ENCODE peak calls at places on chromosomes 11 and 22, in ten cellular contexts. M is cardiac muscle cell, Q is upper lobe of right lung, U is osteocyte, X is IMR-90, J is MM.1S, E is hepatocyte, I is AG10803, D is glutamatergic neuron, G is astrocyte of the spinal cord. Y is an unnamed sample.

GRCh38 chr22:19995611-19996339 is 20.8 kb downstream of the ARVCF start:
- DNase-seq in E (no peak), X (no peak), G (no peak), D (no peak), M (peak), J (no peak), I (peak), U (no peak), Q (no peak), Y (no peak)

GRCh38 chr11:32343325-32344008 is 91.9 kb downstream of the WT1 start:
- DNase-seq in D (no peak), M (no peak), G (no peak), J (peak), Q (no peak), U (no peak), E (no peak), I (no peak), X (no peak), Y (no peak)

GRCh38 chr11:49424136-49424535 is 215.7 kb upstream of the FOLH1 start:
- DNase-seq in I (no peak), Q (no peak), E (no peak), U (no peak), D (no peak), G (no peak), X (no peak), M (no peak), J (no peak), Y (no peak)

GRCh38 chr22:49565516-49565855 is 262.2 kb downstream of the BRD1 start:
- DNase-seq in Q (no peak), G (no peak), X (no peak), E (no peak), U (peak), D (no peak), J (no peak), I (no peak), M (no peak), Y (no peak)

GRCh38 chr11:118899706-118900360 is 16.1 kb downstream of the CXCR5 start:
- DNase-seq in M (no peak), Q (peak), X (no peak), I (no peak), J (no peak), D (no peak), U (no peak), G (no peak), E (no peak), Y (no peak)

GRCh38 chr11:61700221-61700620 is 20.0 kb downstream of the DAGLA start:
- DNase-seq in Q (peak), E (peak), X (peak), D (no peak), J (no peak), G (peak), U (no peak), M (peak), I (peak), Y (no peak)

GRCh38 chr11:110759972-110760381 is 47.7 kb upstream of the ARHGAP20 start:
- DNase-seq in X (peak), I (no peak), J (no peak), U (no peak), M (peak), G (peak), Q (no peak), E (peak), D (no peak), Y (no peak)

GRCh38 chr11:65301491-65302329 is 13.0 kb upstream of the CDC42EP2 start:
- DNase-seq in U (no peak), G (no peak), E (peak), I (no peak), Q (peak), X (peak), M (peak), J (no peak), D (peak), Y (peak)

GRCh38 chr11:128737704-128738103 is 43.8 kb downstream of the FLI1 start:
- DNase-seq in I (no peak), E (no peak), D (no peak), U (no peak), X (no peak), G (no peak), M (peak), Q (no peak), J (no peak), Y (no peak)

GRCh38 chr11:115579181-115579825 is 75.1 kb upstream of the CADM1 start:
- DNase-seq in I (no peak), J (no peak), D (no peak), X (no peak), G (no peak), E (no peak), M (no peak), Q (no peak), U (no peak), Y (no peak)

GRCh38 chr11:119318240-119319135 is 1.6 kb upstream of the MCAM start:
- DNase-seq in G (peak), J (no peak), X (peak), E (no peak), D (no peak), I (peak), Q (no peak), U (no peak), M (peak), Y (no peak)

GRCh38 chr22:30922151-30922611 is 46.4 kb downstream of the MORC2 start:
- DNase-seq in G (peak), Q (peak), J (no peak), M (peak), E (no peak), I (peak), U (peak), X (peak), D (no peak), Y (no peak)

GRCh38 chr22:43198126-43198525 is 11.2 kb upstream of the TTLL12 start:
- DNase-seq in X (no peak), D (no peak), J (no peak), I (no peak), M (no peak), G (no peak), U (no peak), E (no peak), Q (no peak), Y (no peak)

GRCh38 chr11:64936539-64936938 is 846 bp upstream of the GPHA2 start:
- DNase-seq in G (no peak), Q (no peak), X (no peak), M (no peak), I (no peak), U (no peak), D (no peak), E (no peak), J (no peak), Y (no peak)

GRCh38 chr11:6219359-6219758 is 14.0 kb downstream of the C11orf42 start:
- DNase-seq in M (peak), X (peak), J (no peak), E (peak), G (peak), D (no peak), Q (no peak), U (no peak), I (peak), Y (no peak)

GRCh38 chr11:65437436-65438227 is 15.0 kb downstream of the NEAT1 start:
- DNase-seq in U (no peak), D (no peak), X (peak), G (peak), Q (peak), E (peak), M (peak), J (no peak), I (peak), Y (no peak)

GRCh38 chr11:118917488-118918127 is 8.1 kb downstream of the BCL9L start:
- DNase-seq in D (no peak), X (peak), I (peak), G (peak), U (no peak), J (no peak), E (peak), Q (no peak), M (peak), Y (no peak)

GRCh38 chr11:132101861-132102260 is 731.4 kb downstream of the NTM start:
- DNase-seq in G (peak), I (peak), X (peak), Q (no peak), E (no peak), D (no peak), M (no peak), U (no peak), J (no peak), Y (no peak)

GRCh38 chr11:2461253-2462091 is 16.7 kb downstream of the KCNQ1 start:
- DNase-seq in M (no peak), I (no peak), G (no peak), U (no peak), Q (peak), D (no peak), E (no peak), J (no peak), X (no peak), Y (no peak)

DNA sequence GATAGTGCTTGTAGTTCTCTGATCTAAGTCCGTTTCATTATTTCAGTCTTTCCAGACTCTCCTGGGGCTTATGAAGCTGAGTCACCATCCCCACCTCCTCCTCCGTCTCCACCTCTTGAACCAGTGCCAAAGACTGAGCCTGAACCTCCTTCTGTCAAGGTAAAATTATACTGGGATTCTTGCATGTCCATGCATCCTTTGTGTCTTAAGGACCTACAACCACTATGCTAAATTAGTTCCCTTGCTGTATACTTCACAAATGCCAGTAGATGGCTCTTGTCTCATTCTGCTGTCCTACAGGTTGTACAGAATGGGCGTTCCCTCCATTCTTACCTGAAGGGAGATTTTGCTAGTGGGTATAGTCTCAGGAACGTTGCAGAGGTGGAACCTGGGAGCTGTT is 42.2 kb downstream of the POLD3 start:
- DNase-seq in U (no peak), E (peak), X (peak), D (no peak), Q (no peak), M (peak), G (peak), J (no peak), I (peak), Y (no peak)
- TF ChIP-seq CTCF in U (peak), E (peak), X (peak), D (no peak), Q (peak), M (peak), G (peak), J (no peak), I (peak), Y (no peak)

DNA sequence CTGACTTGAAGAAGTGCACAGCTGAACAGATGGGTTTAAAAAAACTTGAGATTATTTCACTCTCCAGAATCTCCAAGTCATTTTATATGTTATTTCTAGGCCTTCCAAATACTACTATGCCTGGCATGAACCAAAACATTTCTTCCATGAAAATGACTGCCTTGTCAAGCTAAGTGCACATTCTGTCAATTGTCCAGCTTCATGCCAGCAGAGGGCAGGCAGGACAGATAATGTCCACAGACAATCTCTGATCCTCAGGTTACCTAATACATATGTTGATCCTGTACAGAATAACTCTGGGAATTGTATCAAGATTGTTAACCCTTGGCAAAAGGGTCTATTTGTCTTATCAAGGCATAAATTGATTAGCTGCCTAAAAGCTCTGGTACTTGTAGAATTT is 229.5 kb downstream of the AASDHPPT start:
- DNase-seq in U (no peak), I (no peak), J (no peak), G (no peak), Q (no peak), X (no peak), M (no peak), D (no peak), E (peak), Y (no peak)
- TF ChIP-seq CTCF in U (peak), I (peak), J (no peak), G (peak), Q (no peak), X (peak), M (no peak), D (no peak), E (peak), Y (peak)

GRCh38 chr11:48108231-48109045 is 108.2 kb upstream of the OR4B1 start:
- DNase-seq in E (no peak), U (peak), J (no peak), D (no peak), Q (no peak), X (no peak), M (no peak), G (no peak), I (no peak), Y (no peak)

GRCh38 chr11:48111941-48112340 is 104.7 kb upstream of the OR4B1 start:
- DNase-seq in E (no peak), J (no peak), Q (no peak), G (no peak), I (no peak), U (peak), X (no peak), D (no peak), M (no peak), Y (no peak)

GRCh38 chr11:48107188-48107704 is 109.4 kb upstream of the OR4B1 start:
- DNase-seq in J (peak), D (no peak), Q (no peak), I (peak), U (peak), M (no peak), G (no peak), E (no peak), X (peak), Y (no peak)

GRCh38 chr11:48110509-48110766 is 106.2 kb upstream of the OR4B1 start:
- DNase-seq in J (no peak), E (no peak), G (no peak), U (no peak), X (no peak), D (no peak), M (no peak), I (no peak), Q (no peak), Y (no peak)

GRCh38 chr11:48109046-48109666 is 107.5 kb upstream of the OR4B1 start:
- DNase-seq in M (peak), J (peak), I (peak), Q (no peak), D (no peak), G (peak), E (no peak), U (peak), X (peak), Y (no peak)
- TF ChIP-seq CTCF in M (peak), J (peak), I (peak), Q (peak), D (no peak), G (peak), E (peak), U (peak), X (peak), Y (peak)

GRCh38 chr22:39530136-39530535 is 2.4 kb downstream of the RPS19BP1 start:
- DNase-seq in J (no peak), G (no peak), E (no peak), I (no peak), D (no peak), Q (no peak), M (no peak), U (no peak), X (no peak), Y (no peak)

GRCh38 chr22:39534092-39534506 is 1.6 kb upstream of the RPS19BP1 start:
- DNase-seq in E (no peak), J (no peak), D (no peak), M (no peak), I (no peak), Q (no peak), G (no peak), X (no peak), U (no peak), Y (no peak)

GRCh38 chr22:39534591-39535301 is 2.2 kb upstream of the RPS19BP1 start:
- DNase-seq in E (peak), I (peak), Q (peak), X (peak), D (peak), G (peak), J (peak), U (peak), M (peak), Y (peak)

GRCh38 chr22:39530692-39531331 is 1.7 kb downstream of the RPS19BP1 start:
- DNase-seq in G (peak), E (peak), U (no peak), I (peak), J (peak), M (peak), X (peak), D (no peak), Q (no peak), Y (peak)

GRCh38 chr22:39532215-39533071 is at the start of gene RPS19BP1:
- DNase-seq in I (peak), Q (peak), U (peak), E (peak), X (peak), G (peak), D (peak), J (peak), M (peak), Y (peak)
- TF ChIP-seq CTCF in I (no peak), Q (no peak), U (no peak), E (no peak), X (no peak), G (no peak), D (no peak), J (no peak), M (no peak), Y (no peak)

DNA sequence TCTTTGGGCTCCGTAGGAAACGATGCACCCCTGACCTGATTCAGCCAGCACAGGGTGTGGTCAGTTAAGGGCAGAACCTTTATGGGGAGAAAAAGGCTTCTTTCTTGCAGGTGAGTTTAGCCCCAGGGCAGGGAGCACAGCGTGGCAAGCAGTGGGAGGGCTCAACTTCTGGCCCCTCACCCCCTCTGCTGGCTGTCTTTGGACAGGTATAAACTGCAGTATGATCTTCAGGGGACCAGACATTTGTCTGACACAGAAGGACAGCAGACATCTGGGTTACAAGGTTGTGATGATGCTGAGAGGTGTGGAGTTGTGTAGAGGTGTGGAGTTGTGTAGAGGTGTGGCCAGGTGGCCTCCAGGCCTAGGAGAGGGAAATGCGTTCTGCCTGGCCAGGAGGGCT is 324.0 kb upstream of the PLET1 start:
- DNase-seq in J (peak), X (no peak), G (no peak), M (no peak), D (no peak), I (no peak), E (peak), U (no peak), Q (no peak), Y (no peak)
- TF ChIP-seq CTCF in J (peak), X (no peak), G (peak), M (peak), D (peak), I (peak), E (peak), U (peak), Q (no peak), Y (peak)